ENCODE peak calls at places on chromosome 11, in seven cellular contexts. One of them, this sample, is unnamed.

GRCh38 chr11:73233704-73234402 is 15.8 kb downstream of the P2RY2 start:
- DNase-seq in PC-3: no peak
- DNase-seq in C1 segment of cervical spinal cord: no peak
- DNase-seq in AG09309: no peak
- DNase-seq in ELR: no peak
- DNase-seq in activated T-helper 1 cell treated with anti-CD3 and anti-CD28 coated beads, Interleukin-12 subunit alpha, Interleukin-12 subunit beta, Interleukin-2, Interleukin-4 antibody, amounts not matched to agents 30 ng/mL and 10 ng/mL and 1 ng/mL, durations not matched to agents 14 hours and 24 hours and 36 hours: no peak
- DNase-seq in mucosa of gallbladder: no peak
- DNase-seq in this sample: no peak

GRCh38 chr11:76361773-76362172 is 19.2 kb downstream of the THAP12 start:
- DNase-seq in C1 segment of cervical spinal cord: no peak
- DNase-seq in PC-3: no peak
- DNase-seq in activated T-helper 1 cell treated with anti-CD3 and anti-CD28 coated beads, Interleukin-12 subunit alpha, Interleukin-12 subunit beta, Interleukin-2, Interleukin-4 antibody, amounts not matched to agents 30 ng/mL and 10 ng/mL and 1 ng/mL, durations not matched to agents 14 hours and 24 hours and 36 hours: no peak
- DNase-seq in ELR: no peak
- DNase-seq in mucosa of gallbladder: no peak
- DNase-seq in AG09309: no peak
- DNase-seq in this sample: no peak

GRCh38 chr11:112961751-112962747 is 829 bp downstream of the NCAM1 start:
- DNase-seq in C1 segment of cervical spinal cord: peak; percentile 40
- DNase-seq in AG09309: no peak
- DNase-seq in mucosa of gallbladder: no peak
- DNase-seq in ELR: no peak
- DNase-seq in activated T-helper 1 cell treated with anti-CD3 and anti-CD28 coated beads, Interleukin-12 subunit alpha, Interleukin-12 subunit beta, Interleukin-2, Interleukin-4 antibody, amounts not matched to agents 30 ng/mL and 10 ng/mL and 1 ng/mL, durations not matched to agents 14 hours and 24 hours and 36 hours: no peak
- DNase-seq in PC-3: no peak
- DNase-seq in this sample: no peak

GRCh38 chr11:64754919-64755662 is 4.7 kb downstream of the PYGM start:
- DNase-seq in C1 segment of cervical spinal cord: no peak
- DNase-seq in ELR: no peak
- DNase-seq in AG09309: no peak
- DNase-seq in activated T-helper 1 cell treated with anti-CD3 and anti-CD28 coated beads, Interleukin-12 subunit alpha, Interleukin-12 subunit beta, Interleukin-2, Interleukin-4 antibody, amounts not matched to agents 30 ng/mL and 10 ng/mL and 1 ng/mL, durations not matched to agents 14 hours and 24 hours and 36 hours: no peak
- DNase-seq in mucosa of gallbladder: no peak
- DNase-seq in PC-3: no peak
- DNase-seq in this sample: no peak

GRCh38 chr11:102158151-102158734 is 48.0 kb downstream of the YAP1 start:
- DNase-seq in activated T-helper 1 cell treated with anti-CD3 and anti-CD28 coated beads, Interleukin-12 subunit alpha, Interleukin-12 subunit beta, Interleukin-2, Interleukin-4 antibody, amounts not matched to agents 30 ng/mL and 10 ng/mL and 1 ng/mL, durations not matched to agents 14 hours and 24 hours and 36 hours: no peak
- DNase-seq in PC-3: peak; percentile 41
- DNase-seq in ELR: peak; percentile 26
- DNase-seq in AG09309: no peak
- DNase-seq in C1 segment of cervical spinal cord: no peak
- DNase-seq in mucosa of gallbladder: no peak
- DNase-seq in this sample: no peak

GRCh38 chr11:65262381-65262680 is 569 bp downstream of the POLA2 start:
- DNase-seq in PC-3: peak; percentile 35
- DNase-seq in activated T-helper 1 cell treated with anti-CD3 and anti-CD28 coated beads, Interleukin-12 subunit alpha, Interleukin-12 subunit beta, Interleukin-2, Interleukin-4 antibody, amounts not matched to agents 30 ng/mL and 10 ng/mL and 1 ng/mL, durations not matched to agents 14 hours and 24 hours and 36 hours: no peak
- DNase-seq in C1 segment of cervical spinal cord: no peak
- DNase-seq in ELR: no peak
- DNase-seq in mucosa of gallbladder: no peak
- DNase-seq in AG09309: no peak
- DNase-seq in this sample: no peak

GRCh38 chr11:130180491-130180890 is 20.9 kb downstream of the ST14 start:
- DNase-seq in activated T-helper 1 cell treated with anti-CD3 and anti-CD28 coated beads, Interleukin-12 subunit alpha, Interleukin-12 subunit beta, Interleukin-2, Interleukin-4 antibody, amounts not matched to agents 30 ng/mL and 10 ng/mL and 1 ng/mL, durations not matched to agents 14 hours and 24 hours and 36 hours: no peak
- DNase-seq in ELR: no peak
- DNase-seq in C1 segment of cervical spinal cord: no peak
- DNase-seq in PC-3: peak; percentile 54
- DNase-seq in AG09309: no peak
- DNase-seq in mucosa of gallbladder: no peak
- DNase-seq in this sample: no peak

GRCh38 chr11:57219021-57219627 is 17.9 kb downstream of the APLNR start:
- DNase-seq in C1 segment of cervical spinal cord: no peak
- DNase-seq in activated T-helper 1 cell treated with anti-CD3 and anti-CD28 coated beads, Interleukin-12 subunit alpha, Interleukin-12 subunit beta, Interleukin-2, Interleukin-4 antibody, amounts not matched to agents 30 ng/mL and 10 ng/mL and 1 ng/mL, durations not matched to agents 14 hours and 24 hours and 36 hours: no peak
- DNase-seq in ELR: no peak
- DNase-seq in AG09309: no peak
- DNase-seq in mucosa of gallbladder: no peak
- DNase-seq in PC-3: no peak
- DNase-seq in this sample: no peak

GRCh38 chr11:66015094-66015881 is 3.5 kb downstream of the CST6 start:
- DNase-seq in C1 segment of cervical spinal cord: no peak
- DNase-seq in PC-3: peak; percentile 63
- DNase-seq in AG09309: no peak
- DNase-seq in activated T-helper 1 cell treated with anti-CD3 and anti-CD28 coated beads, Interleukin-12 subunit alpha, Interleukin-12 subunit beta, Interleukin-2, Interleukin-4 antibody, amounts not matched to agents 30 ng/mL and 10 ng/mL and 1 ng/mL, durations not matched to agents 14 hours and 24 hours and 36 hours: no peak
- DNase-seq in ELR: peak; percentile 52
- DNase-seq in mucosa of gallbladder: no peak
- DNase-seq in this sample: no peak

GRCh38 chr11:114243461-114244372 is 52.5 kb upstream of the NNMT start:
- DNase-seq in AG09309: no peak
- DNase-seq in ELR: no peak
- DNase-seq in PC-3: no peak
- DNase-seq in mucosa of gallbladder: no peak
- DNase-seq in C1 segment of cervical spinal cord: no peak
- DNase-seq in activated T-helper 1 cell treated with anti-CD3 and anti-CD28 coated beads, Interleukin-12 subunit alpha, Interleukin-12 subunit beta, Interleukin-2, Interleukin-4 antibody, amounts not matched to agents 30 ng/mL and 10 ng/mL and 1 ng/mL, durations not matched to agents 14 hours and 24 hours and 36 hours: no peak
- DNase-seq in this sample: no peak

GRCh38 chr11:34363363-34364084 is 5.7 kb upstream of the ABTB2 start:
- DNase-seq in C1 segment of cervical spinal cord: no peak
- DNase-seq in ELR: no peak
- DNase-seq in AG09309: no peak
- DNase-seq in mucosa of gallbladder: no peak
- DNase-seq in activated T-helper 1 cell treated with anti-CD3 and anti-CD28 coated beads, Interleukin-12 subunit alpha, Interleukin-12 subunit beta, Interleukin-2, Interleukin-4 antibody, amounts not matched to agents 30 ng/mL and 10 ng/mL and 1 ng/mL, durations not matched to agents 14 hours and 24 hours and 36 hours: no peak
- DNase-seq in PC-3: no peak
- DNase-seq in this sample: no peak

GRCh38 chr11:10072841-10073240 is 221.2 kb downstream of the SBF2 start:
- DNase-seq in ELR: peak; percentile 46
- DNase-seq in AG09309: no peak
- DNase-seq in PC-3: no peak
- DNase-seq in C1 segment of cervical spinal cord: no peak
- DNase-seq in mucosa of gallbladder: no peak
- DNase-seq in activated T-helper 1 cell treated with anti-CD3 and anti-CD28 coated beads, Interleukin-12 subunit alpha, Interleukin-12 subunit beta, Interleukin-2, Interleukin-4 antibody, amounts not matched to agents 30 ng/mL and 10 ng/mL and 1 ng/mL, durations not matched to agents 14 hours and 24 hours and 36 hours: no peak
- DNase-seq in this sample: no peak

GRCh38 chr11:32396991-32397390 is 38.3 kb downstream of the WT1 start:
- DNase-seq in mucosa of gallbladder: no peak
- DNase-seq in activated T-helper 1 cell treated with anti-CD3 and anti-CD28 coated beads, Interleukin-12 subunit alpha, Interleukin-12 subunit beta, Interleukin-2, Interleukin-4 antibody, amounts not matched to agents 30 ng/mL and 10 ng/mL and 1 ng/mL, durations not matched to agents 14 hours and 24 hours and 36 hours: no peak
- DNase-seq in PC-3: no peak
- DNase-seq in C1 segment of cervical spinal cord: no peak
- DNase-seq in ELR: peak; percentile 51
- DNase-seq in AG09309: no peak
- DNase-seq in this sample: no peak

GRCh38 chr11:62719302-62719978 is 7.8 kb downstream of the HNRNPUL2 start:
- DNase-seq in C1 segment of cervical spinal cord: no peak
- DNase-seq in activated T-helper 1 cell treated with anti-CD3 and anti-CD28 coated beads, Interleukin-12 subunit alpha, Interleukin-12 subunit beta, Interleukin-2, Interleukin-4 antibody, amounts not matched to agents 30 ng/mL and 10 ng/mL and 1 ng/mL, durations not matched to agents 14 hours and 24 hours and 36 hours: no peak
- DNase-seq in mucosa of gallbladder: no peak
- DNase-seq in PC-3: no peak
- DNase-seq in AG09309: no peak
- DNase-seq in ELR: no peak
- DNase-seq in this sample: no peak

GRCh38 chr11:130190371-130190881 is 30.8 kb downstream of the ST14 start:
- DNase-seq in mucosa of gallbladder: no peak
- DNase-seq in C1 segment of cervical spinal cord: no peak
- DNase-seq in AG09309: no peak
- DNase-seq in ELR: no peak
- DNase-seq in activated T-helper 1 cell treated with anti-CD3 and anti-CD28 coated beads, Interleukin-12 subunit alpha, Interleukin-12 subunit beta, Interleukin-2, Interleukin-4 antibody, amounts not matched to agents 30 ng/mL and 10 ng/mL and 1 ng/mL, durations not matched to agents 14 hours and 24 hours and 36 hours: no peak
- DNase-seq in PC-3: no peak
- DNase-seq in this sample: no peak

GRCh38 chr11:32331792-32332191 is 103.5 kb downstream of the WT1 start:
- DNase-seq in C1 segment of cervical spinal cord: no peak
- DNase-seq in activated T-helper 1 cell treated with anti-CD3 and anti-CD28 coated beads, Interleukin-12 subunit alpha, Interleukin-12 subunit beta, Interleukin-2, Interleukin-4 antibody, amounts not matched to agents 30 ng/mL and 10 ng/mL and 1 ng/mL, durations not matched to agents 14 hours and 24 hours and 36 hours: no peak
- DNase-seq in ELR: no peak
- DNase-seq in mucosa of gallbladder: no peak
- DNase-seq in PC-3: no peak
- DNase-seq in AG09309: no peak
- DNase-seq in this sample: no peak

GRCh38 chr11:3671334-3672254 is at the start of gene CHRNA10:
- DNase-seq in activated T-helper 1 cell treated with anti-CD3 and anti-CD28 coated beads, Interleukin-12 subunit alpha, Interleukin-12 subunit beta, Interleukin-2, Interleukin-4 antibody, amounts not matched to agents 30 ng/mL and 10 ng/mL and 1 ng/mL, durations not matched to agents 14 hours and 24 hours and 36 hours: no peak
- DNase-seq in PC-3: no peak
- DNase-seq in mucosa of gallbladder: no peak
- DNase-seq in AG09309: no peak
- DNase-seq in ELR: no peak
- DNase-seq in C1 segment of cervical spinal cord: no peak
- DNase-seq in this sample: no peak

GRCh38 chr11:2775083-2775625 is 75.4 kb upstream of the KCNQ1OT1 start:
- DNase-seq in PC-3: no peak
- DNase-seq in C1 segment of cervical spinal cord: no peak
- DNase-seq in AG09309: no peak
- DNase-seq in mucosa of gallbladder: peak; percentile 6
- DNase-seq in ELR: no peak
- DNase-seq in activated T-helper 1 cell treated with anti-CD3 and anti-CD28 coated beads, Interleukin-12 subunit alpha, Interleukin-12 subunit beta, Interleukin-2, Interleukin-4 antibody, amounts not matched to agents 30 ng/mL and 10 ng/mL and 1 ng/mL, durations not matched to agents 14 hours and 24 hours and 36 hours: no peak
- DNase-seq in this sample: no peak

GRCh38 chr11:85826096-85826855 is 15.3 kb upstream of the SYTL2 start:
- DNase-seq in PC-3: peak; percentile 78
- DNase-seq in mucosa of gallbladder: no peak
- DNase-seq in activated T-helper 1 cell treated with anti-CD3 and anti-CD28 coated beads, Interleukin-12 subunit alpha, Interleukin-12 subunit beta, Interleukin-2, Interleukin-4 antibody, amounts not matched to agents 30 ng/mL and 10 ng/mL and 1 ng/mL, durations not matched to agents 14 hours and 24 hours and 36 hours: no peak
- DNase-seq in AG09309: no peak
- DNase-seq in C1 segment of cervical spinal cord: no peak
- DNase-seq in ELR: peak; percentile 53
- DNase-seq in this sample: peak; percentile 15

GRCh38 chr11:68193018-68193417 is 20.1 kb downstream of the KMT5B start:
- DNase-seq in ELR: no peak
- DNase-seq in AG09309: no peak
- DNase-seq in C1 segment of cervical spinal cord: no peak
- DNase-seq in activated T-helper 1 cell treated with anti-CD3 and anti-CD28 coated beads, Interleukin-12 subunit alpha, Interleukin-12 subunit beta, Interleukin-2, Interleukin-4 antibody, amounts not matched to agents 30 ng/mL and 10 ng/mL and 1 ng/mL, durations not matched to agents 14 hours and 24 hours and 36 hours: no peak
- DNase-seq in PC-3: no peak
- DNase-seq in mucosa of gallbladder: no peak
- DNase-seq in this sample: no peak

GRCh38 chr11:72642815-72643511 is 31.3 kb downstream of the PDE2A start:
- DNase-seq in AG09309: no peak
- DNase-seq in ELR: peak; percentile 63
- DNase-seq in PC-3: peak; percentile 69
- DNase-seq in C1 segment of cervical spinal cord: peak; percentile 60
- DNase-seq in activated T-helper 1 cell treated with anti-CD3 and anti-CD28 coated beads, Interleukin-12 subunit alpha, Interleukin-12 subunit beta, Interleukin-2, Interleukin-4 antibody, amounts not matched to agents 30 ng/mL and 10 ng/mL and 1 ng/mL, durations not matched to agents 14 hours and 24 hours and 36 hours: peak; percentile 60
- DNase-seq in mucosa of gallbladder: peak; percentile 54
- DNase-seq in this sample: no peak

GRCh38 chr11:121104223-121104831 is 3.3 kb downstream of the TECTA start:
- DNase-seq in PC-3: no peak
- DNase-seq in mucosa of gallbladder: peak; percentile 14
- DNase-seq in C1 segment of cervical spinal cord: no peak
- DNase-seq in ELR: peak; percentile 6
- DNase-seq in activated T-helper 1 cell treated with anti-CD3 and anti-CD28 coated beads, Interleukin-12 subunit alpha, Interleukin-12 subunit beta, Interleukin-2, Interleukin-4 antibody, amounts not matched to agents 30 ng/mL and 10 ng/mL and 1 ng/mL, durations not matched to agents 14 hours and 24 hours and 36 hours: no peak
- DNase-seq in AG09309: no peak
- DNase-seq in this sample: no peak

GRCh38 chr11:74043450-74043849 is 34.6 kb upstream of the UCP3 start:
- DNase-seq in mucosa of gallbladder: no peak
- DNase-seq in ELR: no peak
- DNase-seq in activated T-helper 1 cell treated with anti-CD3 and anti-CD28 coated beads, Interleukin-12 subunit alpha, Interleukin-12 subunit beta, Interleukin-2, Interleukin-4 antibody, amounts not matched to agents 30 ng/mL and 10 ng/mL and 1 ng/mL, durations not matched to agents 14 hours and 24 hours and 36 hours: no peak
- DNase-seq in C1 segment of cervical spinal cord: no peak
- DNase-seq in AG09309: no peak
- DNase-seq in PC-3: no peak
- DNase-seq in this sample: no peak

GRCh38 chr11:68411501-68411991 is 49.0 kb upstream of the PPP6R3 start:
- DNase-seq in PC-3: no peak
- DNase-seq in AG09309: no peak
- DNase-seq in mucosa of gallbladder: peak; percentile 27
- DNase-seq in C1 segment of cervical spinal cord: no peak
- DNase-seq in ELR: no peak
- DNase-seq in activated T-helper 1 cell treated with anti-CD3 and anti-CD28 coated beads, Interleukin-12 subunit alpha, Interleukin-12 subunit beta, Interleukin-2, Interleukin-4 antibody, amounts not matched to agents 30 ng/mL and 10 ng/mL and 1 ng/mL, durations not matched to agents 14 hours and 24 hours and 36 hours: no peak
- DNase-seq in this sample: no peak

GRCh38 chr11:17978553-17979287 is 34.1 kb downstream of the SERGEF start:
- DNase-seq in C1 segment of cervical spinal cord: no peak
- DNase-seq in PC-3: peak; percentile 67
- DNase-seq in ELR: peak; percentile 71
- DNase-seq in AG09309: no peak
- DNase-seq in mucosa of gallbladder: peak; percentile 19
- DNase-seq in activated T-helper 1 cell treated with anti-CD3 and anti-CD28 coated beads, Interleukin-12 subunit alpha, Interleukin-12 subunit beta, Interleukin-2, Interleukin-4 antibody, amounts not matched to agents 30 ng/mL and 10 ng/mL and 1 ng/mL, durations not matched to agents 14 hours and 24 hours and 36 hours: no peak
- DNase-seq in this sample: peak; percentile 9

GRCh38 chr11:111335124-111335535 is 36.8 kb downstream of the POU2AF3 start:
- DNase-seq in PC-3: no peak
- DNase-seq in activated T-helper 1 cell treated with anti-CD3 and anti-CD28 coated beads, Interleukin-12 subunit alpha, Interleukin-12 subunit beta, Interleukin-2, Interleukin-4 antibody, amounts not matched to agents 30 ng/mL and 10 ng/mL and 1 ng/mL, durations not matched to agents 14 hours and 24 hours and 36 hours: no peak
- DNase-seq in AG09309: no peak
- DNase-seq in ELR: no peak
- DNase-seq in C1 segment of cervical spinal cord: no peak
- DNase-seq in mucosa of gallbladder: no peak
- DNase-seq in this sample: no peak

GRCh38 chr11:111069076-111069475 is 176.4 kb upstream of the POU2AF2 start:
- DNase-seq in AG09309: no peak
- DNase-seq in C1 segment of cervical spinal cord: no peak
- DNase-seq in activated T-helper 1 cell treated with anti-CD3 and anti-CD28 coated beads, Interleukin-12 subunit alpha, Interleukin-12 subunit beta, Interleukin-2, Interleukin-4 antibody, amounts not matched to agents 30 ng/mL and 10 ng/mL and 1 ng/mL, durations not matched to agents 14 hours and 24 hours and 36 hours: no peak
- DNase-seq in mucosa of gallbladder: no peak
- DNase-seq in ELR: peak; percentile 59
- DNase-seq in PC-3: peak; percentile 48
- DNase-seq in this sample: no peak

GRCh38 chr11:10450451-10451398 is 4.3 kb upstream of the AMPD3 start:
- DNase-seq in activated T-helper 1 cell treated with anti-CD3 and anti-CD28 coated beads, Interleukin-12 subunit alpha, Interleukin-12 subunit beta, Interleukin-2, Interleukin-4 antibody, amounts not matched to agents 30 ng/mL and 10 ng/mL and 1 ng/mL, durations not matched to agents 14 hours and 24 hours and 36 hours: peak; percentile 25
- DNase-seq in mucosa of gallbladder: peak; percentile 54
- DNase-seq in C1 segment of cervical spinal cord: no peak
- DNase-seq in AG09309: no peak
- DNase-seq in PC-3: peak; percentile 79
- DNase-seq in ELR: no peak
- DNase-seq in this sample: no peak

GRCh38 chr11:78651923-78652602 is 77.4 kb upstream of the NARS2 start:
- DNase-seq in ELR: no peak
- DNase-seq in activated T-helper 1 cell treated with anti-CD3 and anti-CD28 coated beads, Interleukin-12 subunit alpha, Interleukin-12 subunit beta, Interleukin-2, Interleukin-4 antibody, amounts not matched to agents 30 ng/mL and 10 ng/mL and 1 ng/mL, durations not matched to agents 14 hours and 24 hours and 36 hours: no peak
- DNase-seq in mucosa of gallbladder: no peak
- DNase-seq in C1 segment of cervical spinal cord: no peak
- DNase-seq in AG09309: no peak
- DNase-seq in PC-3: no peak
- DNase-seq in this sample: no peak

GRCh38 chr11:99370557-99371200 is 349.9 kb downstream of the CNTN5 start:
- DNase-seq in PC-3: peak; percentile 75
- DNase-seq in AG09309: peak; percentile 11
- DNase-seq in activated T-helper 1 cell treated with anti-CD3 and anti-CD28 coated beads, Interleukin-12 subunit alpha, Interleukin-12 subunit beta, Interleukin-2, Interleukin-4 antibody, amounts not matched to agents 30 ng/mL and 10 ng/mL and 1 ng/mL, durations not matched to agents 14 hours and 24 hours and 36 hours: no peak
- DNase-seq in C1 segment of cervical spinal cord: no peak
- DNase-seq in mucosa of gallbladder: peak; percentile 17
- DNase-seq in ELR: peak; percentile 78
- DNase-seq in this sample: no peak

GRCh38 chr11:116791002-116791812 is 472 bp downstream of the APOA5 start:
- DNase-seq in mucosa of gallbladder: peak; percentile 74
- DNase-seq in ELR: peak; percentile 69
- DNase-seq in activated T-helper 1 cell treated with anti-CD3 and anti-CD28 coated beads, Interleukin-12 subunit alpha, Interleukin-12 subunit beta, Interleukin-2, Interleukin-4 antibody, amounts not matched to agents 30 ng/mL and 10 ng/mL and 1 ng/mL, durations not matched to agents 14 hours and 24 hours and 36 hours: peak; percentile 62
- DNase-seq in PC-3: peak; percentile 48
- DNase-seq in AG09309: no peak
- DNase-seq in C1 segment of cervical spinal cord: peak; percentile 51
- DNase-seq in this sample: peak; percentile 56

GRCh38 chr11:70825893-70826540 is 426.4 kb downstream of the SHANK2 start:
- DNase-seq in activated T-helper 1 cell treated with anti-CD3 and anti-CD28 coated beads, Interleukin-12 subunit alpha, Interleukin-12 subunit beta, Interleukin-2, Interleukin-4 antibody, amounts not matched to agents 30 ng/mL and 10 ng/mL and 1 ng/mL, durations not matched to agents 14 hours and 24 hours and 36 hours: no peak
- DNase-seq in PC-3: no peak
- DNase-seq in mucosa of gallbladder: no peak
- DNase-seq in C1 segment of cervical spinal cord: no peak
- DNase-seq in ELR: no peak
- DNase-seq in AG09309: no peak
- DNase-seq in this sample: no peak

GRCh38 chr11:14242733-14243132 is 116.2 kb downstream of the RRAS2 start:
- DNase-seq in C1 segment of cervical spinal cord: no peak
- DNase-seq in AG09309: no peak
- DNase-seq in mucosa of gallbladder: no peak
- DNase-seq in PC-3: no peak
- DNase-seq in activated T-helper 1 cell treated with anti-CD3 and anti-CD28 coated beads, Interleukin-12 subunit alpha, Interleukin-12 subunit beta, Interleukin-2, Interleukin-4 antibody, amounts not matched to agents 30 ng/mL and 10 ng/mL and 1 ng/mL, durations not matched to agents 14 hours and 24 hours and 36 hours: no peak
- DNase-seq in ELR: no peak
- DNase-seq in this sample: no peak

GRCh38 chr11:64856382-64857227 is 12.2 kb upstream of the CDC42BPG start:
- DNase-seq in PC-3: peak; percentile 99
- DNase-seq in ELR: peak; percentile 97
- DNase-seq in AG09309: no peak
- DNase-seq in activated T-helper 1 cell treated with anti-CD3 and anti-CD28 coated beads, Interleukin-12 subunit alpha, Interleukin-12 subunit beta, Interleukin-2, Interleukin-4 antibody, amounts not matched to agents 30 ng/mL and 10 ng/mL and 1 ng/mL, durations not matched to agents 14 hours and 24 hours and 36 hours: peak; percentile 35
- DNase-seq in C1 segment of cervical spinal cord: peak; percentile 44
- DNase-seq in mucosa of gallbladder: no peak
- DNase-seq in this sample: no peak

This sample was measured in tibial nerve.